ENCODE peak calls at places on chromosomes 3 and 15, in nine cellular contexts. X is A549, N is dorsolateral prefrontal cortex, F is upper lobe of right lung, R is mammary epithelial cell, Y is H1, M is AG09309, I is cardiac fibroblast, L is endothelial cell of umbilical vein. O is an unnamed sample.

GRCh38 chr15:66707310-66708160 is 5.5 kb downstream of the SMAD6 start:
- DNase-seq in R (no peak), Y (peak), X (peak), M (no peak), I (peak), L (peak), N (no peak), F (peak), O (peak)

GRCh38 chr3:33807190-33807589 is 8.8 kb downstream of the PDCD6IP start:
- DNase-seq in L (peak), M (no peak), R (no peak), Y (no peak), X (no peak), I (peak), F (no peak), N (no peak), O (no peak)

GRCh38 chr15:45265506-45265905 is 13.5 kb downstream of the SLC28A2 start:
- DNase-seq in M (no peak), I (no peak), L (no peak), Y (no peak), N (no peak), X (no peak), F (no peak), R (peak), O (no peak)

GRCh38 chr3:38029400-38030125 is at the start of gene PLCD1:
- DNase-seq in L (peak), Y (peak), M (no peak), F (peak), N (no peak), I (peak), X (peak), R (peak), O (peak)

GRCh38 chr15:96392380-96393208 is 62.1 kb downstream of the NR2F2 start:
- DNase-seq in F (no peak), X (no peak), R (no peak), I (no peak), N (no peak), M (no peak), L (no peak), Y (peak), O (no peak)

GRCh38 chr3:194139085-194139976 is 3.4 kb downstream of the HES1 start:
- DNase-seq in F (peak), I (peak), X (peak), M (peak), Y (peak), N (no peak), L (peak), R (peak), O (peak)

GRCh38 chr3:56682458-56683121 is 475 bp downstream of the TASOR start:
- DNase-seq in X (peak), L (peak), M (peak), I (peak), R (peak), F (peak), N (peak), Y (peak), O (peak)

GRCh38 chr3:2420919-2421318 is 322.3 kb downstream of the CNTN4 start:
- DNase-seq in M (no peak), Y (no peak), N (no peak), L (no peak), I (no peak), X (no peak), F (no peak), R (no peak), O (no peak)

GRCh38 chr15:89783111-89783860 is 7.2 kb downstream of the MESP2 start:
- DNase-seq in L (no peak), M (peak), X (no peak), N (no peak), R (no peak), I (peak), Y (no peak), F (no peak), O (peak)

GRCh38 chr15:70344666-70345065 is 246.9 kb upstream of the TLE3 start:
- DNase-seq in L (no peak), I (no peak), R (no peak), X (no peak), M (no peak), N (no peak), Y (peak), F (peak), O (no peak)

GRCh38 chr15:50058231-50058630 is 60.8 kb downstream of the ATP8B4 start:
- DNase-seq in Y (no peak), F (no peak), M (no peak), X (no peak), N (no peak), L (peak), R (no peak), I (peak), O (no peak)

GRCh38 chr3:11185564-11186317 is 31.4 kb downstream of the HRH1 start:
- DNase-seq in X (peak), F (peak), N (no peak), Y (no peak), R (peak), L (peak), I (peak), M (peak), O (peak)

GRCh38 chr3:194575484-194576210 is 57.6 kb downstream of the TMEM44 start:
- DNase-seq in X (peak), L (no peak), R (no peak), N (no peak), Y (peak), F (no peak), M (no peak), I (peak), O (peak)

GRCh38 chr3:129809297-129809696 is 84.2 kb downstream of the TMCC1 start:
- DNase-seq in R (no peak), L (peak), M (no peak), X (no peak), N (no peak), F (no peak), I (peak), Y (no peak), O (no peak)

GRCh38 chr15:76576526-76577279 is 240.1 kb downstream of the ISL2 start:
- DNase-seq in R (no peak), I (peak), F (peak), Y (no peak), N (no peak), X (peak), L (peak), M (no peak), O (no peak)

GRCh38 chr3:88334187-88334868 is 184.6 kb downstream of the C3orf38 start:
- DNase-seq in M (no peak), Y (no peak), F (no peak), X (no peak), R (no peak), I (peak), L (no peak), N (no peak), O (no peak)

GRCh38 chr15:38464675-38465074 is 10.7 kb downstream of the FAM98B start:
- DNase-seq in Y (no peak), M (no peak), R (no peak), L (no peak), X (no peak), I (no peak), F (no peak), N (no peak), O (no peak)

GRCh38 chr15:63818191-63818590 is 15.6 kb downstream of the HERC1 start:
- DNase-seq in M (no peak), I (peak), L (peak), Y (no peak), F (no peak), R (no peak), N (no peak), X (no peak), O (no peak)

GRCh38 chr15:76245072-76245610 is 66.1 kb downstream of the ETFA start:
- DNase-seq in L (no peak), I (no peak), X (no peak), M (no peak), R (no peak), N (no peak), F (no peak), Y (no peak), O (no peak)

GRCh38 chr3:24830230-24831152 is 335.8 kb upstream of the THRB start:
- DNase-seq in L (no peak), N (peak), X (no peak), R (no peak), F (peak), I (no peak), M (no peak), Y (peak), O (peak)
- H3K4me3 ChIP-seq in L (no peak), N (peak), X (peak), R (peak), F (peak), I (no peak), M (no peak), Y (peak), O (no peak)

GRCh38 chr15:100801256-100801900 is 78.3 kb upstream of the ALDH1A3 start:
- DNase-seq in N (no peak), R (no peak), X (no peak), I (no peak), M (no peak), Y (no peak), L (no peak), F (no peak), O (no peak)
- TF ChIP-seq CTCF in N (no peak), R (no peak), X (no peak), I (no peak), M (no peak), Y (no peak), L (no peak), F (no peak), O (no peak)

DNA sequence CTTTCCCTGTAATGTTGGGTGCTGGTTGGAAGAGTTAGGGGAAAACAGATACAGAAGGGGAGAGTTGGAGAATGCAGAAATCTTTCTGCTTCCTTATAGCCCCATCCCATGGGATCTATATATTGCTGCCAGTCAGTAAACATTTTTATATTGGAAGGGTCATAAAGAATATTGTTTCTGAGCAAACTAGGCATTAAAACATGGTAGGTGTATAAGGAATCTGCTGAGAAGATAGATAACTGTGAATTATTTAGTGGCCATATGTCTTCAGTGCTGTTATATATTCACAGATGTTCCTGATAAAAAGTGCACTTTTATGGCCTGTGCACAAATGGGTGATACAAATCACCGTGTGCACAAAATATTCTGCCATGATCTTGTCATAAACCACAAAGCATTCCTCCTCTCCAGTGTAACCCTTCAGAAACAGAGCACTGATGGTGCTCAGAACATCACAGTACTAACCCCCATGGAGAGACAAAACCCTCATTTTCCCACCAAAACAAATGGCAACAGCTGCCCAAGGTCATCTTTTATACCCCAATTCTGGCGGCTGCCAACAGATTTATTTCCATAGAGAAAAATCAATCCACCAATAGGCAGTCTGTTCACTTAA is 269.4 kb downstream of the SLC9A9 start:
- DNase-seq in R (no peak), F (no peak), X (no peak), I (no peak), L (no peak), Y (no peak), M (no peak), N (no peak), O (no peak)
- H3K4me3 ChIP-seq in R (no peak), F (no peak), X (no peak), I (no peak), L (no peak), Y (no peak), M (no peak), N (no peak), O (no peak)

GRCh38 chr3:128307029-128307633 is 153.8 kb downstream of the EEFSEC start:
- DNase-seq in L (peak), R (no peak), M (no peak), F (no peak), X (no peak), Y (peak), I (no peak), N (no peak), O (no peak)
- TF ChIP-seq CTCF in L (no peak), R (no peak), M (no peak), F (no peak), X (no peak), Y (peak), I (no peak), N (no peak), O (peak)

GRCh38 chr3:72890166-72890925 is 2.5 kb downstream of the GXYLT2 start:
- DNase-seq in R (peak), I (no peak), X (no peak), L (no peak), F (no peak), Y (no peak), N (no peak), M (no peak), O (no peak)
- H3K4me3 ChIP-seq in R (no peak), I (no peak), X (no peak), L (no peak), F (no peak), Y (no peak), N (no peak), M (no peak), O (no peak)

GRCh38 chr3:99928758-99929408 is 111.2 kb downstream of the CMSS1 start:
- DNase-seq in F (no peak), Y (no peak), L (no peak), I (no peak), X (no peak), R (no peak), N (no peak), M (no peak), O (no peak)
- TF ChIP-seq CTCF in F (no peak), Y (peak), L (no peak), I (peak), X (no peak), R (peak), N (no peak), M (peak), O (no peak)

GRCh38 chr15:79938143-79938542 is 32.9 kb downstream of the BCL2A1 start:
- DNase-seq in N (no peak), L (no peak), R (no peak), X (no peak), M (no peak), I (no peak), F (no peak), Y (no peak), O (no peak)

GRCh38 chr15:79943820-79944219 is 27.2 kb downstream of the BCL2A1 start:
- DNase-seq in X (peak), N (no peak), L (no peak), Y (no peak), I (peak), F (no peak), M (no peak), R (peak), O (peak)

GRCh38 chr15:79944625-79945024 is 26.4 kb downstream of the BCL2A1 start:
- DNase-seq in Y (no peak), M (no peak), L (no peak), N (no peak), I (no peak), X (no peak), F (no peak), R (no peak), O (no peak)

GRCh38 chr15:79939399-79939798 is 31.6 kb downstream of the BCL2A1 start:
- DNase-seq in N (no peak), L (no peak), M (no peak), X (no peak), I (no peak), Y (no peak), F (no peak), R (no peak), O (no peak)

DNA sequence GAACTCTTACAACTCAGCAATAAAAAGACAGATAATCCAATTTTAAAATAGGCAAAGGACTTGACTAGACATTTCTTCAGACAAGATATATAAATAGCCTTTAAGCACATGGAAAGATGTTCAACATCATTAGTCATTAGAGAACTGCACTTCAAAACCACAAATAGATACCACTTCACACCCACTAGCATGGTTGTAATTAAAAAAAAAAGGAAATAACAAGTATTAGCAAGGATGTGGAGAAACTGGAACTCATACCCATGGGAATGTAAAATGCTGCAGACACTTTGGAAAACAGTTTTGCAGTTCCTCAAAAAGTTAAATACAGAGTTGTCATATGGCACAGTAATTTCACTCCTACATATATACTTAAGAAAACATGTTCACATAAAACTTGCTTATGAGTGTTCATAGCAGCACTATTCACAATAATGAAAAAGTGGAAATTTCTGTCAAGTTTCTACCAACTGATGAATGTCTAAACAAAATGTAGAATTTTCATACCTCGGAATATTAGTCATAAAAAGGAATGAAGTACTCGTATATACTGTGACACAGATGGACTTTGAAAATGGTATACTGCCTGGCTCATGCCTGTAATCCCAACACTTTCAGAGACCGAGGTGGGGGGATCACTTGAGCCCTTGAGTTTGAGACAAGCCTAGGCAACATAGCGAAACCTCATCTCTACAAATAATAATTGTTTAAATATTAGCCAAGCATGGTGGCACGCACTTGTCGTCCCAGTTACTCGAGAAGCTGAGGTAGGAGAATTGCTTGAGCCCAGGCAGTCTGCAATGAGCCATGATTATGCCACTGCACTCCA is 28.1 kb downstream of the BCL2A1 start:
- DNase-seq in N (no peak), R (peak), M (no peak), Y (no peak), I (no peak), F (no peak), X (peak), L (no peak), O (no peak)
- H3K4me3 ChIP-seq in N (no peak), R (no peak), M (no peak), Y (no peak), I (no peak), F (no peak), X (peak), L (no peak), O (no peak)

GRCh38 chr3:188431553-188431952 is 277.6 kb downstream of the LPP start:
- DNase-seq in I (peak), M (peak), F (no peak), Y (no peak), X (peak), N (no peak), R (peak), L (peak), O (no peak)

GRCh38 chr3:188433526-188433855 is 279.5 kb downstream of the LPP start:
- DNase-seq in I (no peak), M (no peak), X (no peak), Y (no peak), R (no peak), L (no peak), N (no peak), F (no peak), O (peak)

GRCh38 chr3:188432826-188433525 is 279.0 kb downstream of the LPP start:
- DNase-seq in M (no peak), N (no peak), R (no peak), Y (no peak), L (peak), I (peak), F (no peak), X (no peak), O (no peak)

GRCh38 chr3:188435266-188435665 is 281.3 kb downstream of the LPP start:
- DNase-seq in F (no peak), R (no peak), Y (no peak), X (no peak), L (no peak), N (no peak), I (no peak), M (no peak), O (no peak)

DNA sequence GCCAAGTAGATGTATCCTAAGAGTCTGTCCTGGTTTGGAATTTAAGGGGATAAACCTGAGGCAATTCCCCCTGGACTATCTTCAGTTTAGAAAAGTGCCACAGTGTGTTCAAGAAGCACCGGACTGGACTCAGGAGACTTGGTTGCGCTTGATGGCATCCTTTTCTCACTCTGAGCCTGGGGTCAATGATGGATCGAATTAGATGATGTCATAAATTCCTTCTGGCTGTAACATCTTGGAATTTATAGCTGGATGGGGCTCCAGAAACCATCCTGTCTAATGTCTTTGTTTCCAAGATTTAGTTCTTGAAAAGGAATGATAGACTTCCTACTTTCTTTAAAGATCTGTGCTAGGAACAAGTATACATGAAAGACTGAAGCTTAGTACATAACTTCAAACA is 280.6 kb downstream of the LPP start:
- DNase-seq in F (no peak), Y (no peak), L (no peak), X (no peak), M (no peak), N (no peak), I (no peak), R (no peak), O (no peak)
- TF ChIP-seq CTCF in F (no peak), Y (no peak), L (no peak), X (no peak), M (no peak), N (no peak), I (no peak), R (no peak), O (no peak)

O was measured in osteoblast.